ENCODE peak calls at places on chromosome 3, in ten cellular contexts. N is heart left ventricle, D is neural progenitor cell, E is IMR-90, P is fibroblast of mammary gland, Y is Peyer's patch, W is WERI-Rb-1, U is cardiac muscle cell, I is fibroblast of villous mesenchyme, V is fibroblast of the aortic adventitia. C is an unnamed sample.
A peak's percentile ranks its signal among the peaks of the same experiment; 100 is the strongest.

GRCh38 chr3:48068886-48069285 is 52.7 kb upstream of the MAP4 start:
- DNase-seq in D (no peak), P (no peak), E (no peak), W (no peak), V (peak; percentile 30), I (peak; percentile 19), U (no peak), N (no peak), Y (no peak), C (no peak)

GRCh38 chr3:55369491-55369890 is 117.6 kb downstream of the WNT5A start:
- DNase-seq in E (no peak), W (no peak), N (no peak), Y (no peak), D (no peak), I (peak; percentile 69), V (no peak), P (no peak), U (no peak), C (no peak)

GRCh38 chr3:129463094-129463493 is 23.1 kb downstream of the IFT122 start:
- DNase-seq in N (no peak), Y (no peak), P (no peak), V (no peak), I (no peak), D (no peak), E (no peak), W (no peak), U (no peak), C (no peak)

GRCh38 chr3:196214783-196215441 is 1.4 kb upstream of the SLC51A start:
- DNase-seq in I (no peak), D (no peak), P (no peak), E (no peak), V (no peak), N (no peak), W (no peak), Y (peak; percentile 87), U (no peak), C (no peak)

GRCh38 chr3:50924638-50925037 is 249.9 kb downstream of the DOCK3 start:
- DNase-seq in P (no peak), D (no peak), V (no peak), U (no peak), Y (no peak), I (no peak), E (no peak), W (no peak), N (no peak), C (no peak)

GRCh38 chr3:115436767-115437301 is 186.5 kb upstream of the GAP43 start:
- DNase-seq in Y (no peak), W (peak; percentile 16), P (peak; percentile 97), I (peak; percentile 71), V (peak; percentile 96), N (no peak), D (peak; percentile 18), E (peak; percentile 93), U (no peak), C (peak; percentile 96)

GRCh38 chr3:59426851-59427565 is 377.2 kb upstream of the CFAP20DC start:
- DNase-seq in Y (no peak), P (peak; percentile 86), N (no peak), D (no peak), V (peak; percentile 60), E (peak; percentile 86), I (peak; percentile 51), U (no peak), W (no peak), C (peak; percentile 97)

GRCh38 chr3:194224937-194225422 is 89.0 kb downstream of the HES1 start:
- DNase-seq in I (no peak), N (no peak), E (no peak), P (no peak), W (no peak), D (peak; percentile 26), V (no peak), Y (no peak), U (no peak), C (no peak)

GRCh38 chr3:30228302-30228631 is 378.1 kb upstream of the TGFBR2 start:
- DNase-seq in D (no peak), W (no peak), V (no peak), I (no peak), P (no peak), Y (no peak), N (no peak), E (no peak), U (no peak), C (no peak)

GRCh38 chr3:75342425-75342824 is 321.7 kb upstream of the FRG2C start:
- DNase-seq in W (no peak), E (no peak), N (no peak), I (no peak), V (no peak), Y (no peak), U (no peak), P (no peak), D (no peak), C (no peak)

GRCh38 chr3:14440531-14441239 is 38.3 kb downstream of the SLC6A6 start:
- DNase-seq in D (peak; percentile 92), Y (no peak), W (no peak), I (no peak), U (peak; percentile 57), P (no peak), V (no peak), E (peak; percentile 48), N (no peak), C (no peak)

GRCh38 chr3:55686720-55687254 is 199.7 kb upstream of the WNT5A start:
- DNase-seq in N (no peak), I (no peak), V (no peak), E (peak; percentile 92), U (no peak), W (peak; percentile 48), D (no peak), Y (no peak), P (peak; percentile 49), C (peak; percentile 66)

GRCh38 chr3:149764302-149764701 is 12.0 kb upstream of the COMMD2 start:
- DNase-seq in U (no peak), W (no peak), N (no peak), E (no peak), D (no peak), P (no peak), I (no peak), Y (no peak), V (no peak), C (no peak)

GRCh38 chr3:146189519-146190173 is 28.7 kb upstream of the PLOD2 start:
- DNase-seq in V (peak; percentile 77), P (peak; percentile 70), E (peak; percentile 64), U (peak; percentile 68), Y (no peak), W (peak; percentile 45), D (peak; percentile 71), N (peak; percentile 16), I (peak; percentile 63), C (peak; percentile 58)

GRCh38 chr3:121552379-121552778 is 6.6 kb upstream of the POLQ start:
- DNase-seq in N (no peak), P (no peak), V (no peak), E (no peak), Y (no peak), W (no peak), I (peak; percentile 59), D (no peak), U (no peak), C (no peak)

GRCh38 chr3:197125601-197126000 is 96.0 kb upstream of the MELTF start:
- DNase-seq in U (no peak), D (no peak), W (no peak), N (no peak), Y (no peak), P (peak; percentile 71), I (peak; percentile 32), V (peak; percentile 25), E (peak; percentile 53), C (peak; percentile 51)

GRCh38 chr3:117553461-117553860 is 843.9 kb downstream of the TUSC7 start:
- DNase-seq in U (no peak), E (peak; percentile 72), P (peak; percentile 78), I (peak; percentile 28), D (no peak), Y (no peak), W (no peak), V (peak; percentile 43), N (no peak), C (peak; percentile 9)

GRCh38 chr3:52277972-52278509 is 408 bp downstream of the WDR82 start:
- DNase-seq in U (peak; percentile 70), V (peak; percentile 44), P (peak; percentile 30), E (no peak), Y (peak; percentile 78), I (peak; percentile 60), D (peak; percentile 81), N (peak; percentile 75), W (no peak), C (peak; percentile 47)
- TF ChIP-seq CTCF in U (peak; percentile 38), V (peak; percentile 50), P (peak; percentile 36), E (peak; percentile 17), Y (no peak), I (peak; percentile 50), D (peak; percentile 41), N (peak; percentile 49), W (no peak), C (peak; percentile 43)

DNA sequence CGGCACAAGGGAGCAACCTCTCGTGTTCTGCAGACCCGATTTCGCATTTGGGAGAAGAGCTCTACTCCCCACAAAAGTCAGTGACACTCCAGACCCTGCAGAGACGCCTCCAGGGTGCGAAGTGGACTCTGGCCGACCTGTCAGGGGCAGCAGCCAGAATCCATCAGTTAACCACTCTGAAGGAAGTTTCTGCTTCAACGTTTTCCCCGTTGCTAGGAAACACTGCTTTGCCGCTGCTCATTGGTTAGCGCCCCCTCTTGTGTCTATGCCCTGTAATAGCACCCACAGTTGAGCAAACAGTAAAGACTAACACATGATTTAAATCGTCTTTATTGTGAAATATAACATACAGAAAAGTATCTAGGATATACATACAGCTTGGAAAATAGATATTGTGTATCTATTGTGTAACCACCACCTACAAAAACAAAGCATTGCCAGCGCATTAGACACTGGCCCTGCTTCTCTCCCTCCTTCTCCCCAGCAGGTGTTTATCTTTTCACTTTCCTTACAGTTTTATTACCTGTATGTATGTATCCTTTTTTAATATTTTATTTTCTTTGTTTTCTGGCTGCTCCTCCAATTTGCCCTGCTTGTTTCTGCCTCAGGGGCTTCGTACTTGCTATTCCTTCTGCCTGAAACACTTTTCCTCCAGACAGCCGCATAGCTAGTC is 38.9 kb downstream of the TMEM40 start:
- DNase-seq in U (peak; percentile 93), N (peak; percentile 82), P (peak; percentile 78), Y (peak; percentile 88), E (peak; percentile 82), D (peak; percentile 93), I (peak; percentile 89), W (peak; percentile 71), V (peak; percentile 85), C (peak; percentile 81)
- H3K4me3 ChIP-seq in U (no peak overlapping the region), N (peak overlapping the region; percentile 51), P (peak overlapping the region; percentile 37), Y (peak overlapping the region; percentile 27), E (peak overlapping the region; percentile 28), D (no peak overlapping the region), I (peak overlapping the region; percentile 38), W (peak overlapping the region; percentile 27), V (peak overlapping the region; percentile 60), C (peak overlapping the region; percentile 62)

GRCh38 chr3:174355505-174355904 is 503.6 kb upstream of the NAALADL2 start:
- DNase-seq in N (no peak), P (peak; percentile 53), Y (no peak), D (peak; percentile 66), U (no peak), E (peak; percentile 28), W (no peak), V (peak; percentile 31), I (peak; percentile 10), C (peak; percentile 40)
- TF ChIP-seq CTCF in N (peak; percentile 15), P (peak; percentile 46), Y (no peak), D (peak; percentile 70), U (peak; percentile 26), E (no peak), W (peak; percentile 47), V (no peak), I (peak; percentile 24), C (peak; percentile 38)

DNA sequence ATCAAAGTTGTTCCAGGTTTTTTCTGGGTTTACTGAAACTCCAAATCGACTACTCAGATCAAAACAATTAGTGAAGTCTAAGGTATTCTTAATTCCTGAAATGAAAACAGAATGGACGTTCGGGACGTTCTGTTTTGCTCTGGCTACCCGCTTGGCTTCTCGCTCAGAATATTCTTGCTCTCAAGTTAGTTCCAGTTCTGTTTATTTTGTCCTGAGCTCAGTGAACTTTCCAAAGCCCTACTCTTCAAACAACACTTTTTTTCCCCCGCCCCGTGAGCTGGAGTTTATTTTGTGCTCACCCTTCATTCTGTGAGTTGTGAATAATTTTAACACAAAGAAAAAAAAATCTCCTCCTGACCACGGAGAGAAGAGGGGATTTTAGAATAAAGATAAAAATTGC is 72.6 kb downstream of the SAMMSON start:
- DNase-seq in W (no peak), Y (no peak), I (no peak), N (no peak), U (no peak), D (no peak), V (no peak), E (no peak), P (no peak), C (no peak)
- H3K4me3 ChIP-seq in W (no peak overlapping the region), Y (no peak overlapping the region), I (no peak overlapping the region), N (peak overlapping the region; percentile 37), U (peak overlapping the region; percentile 11), D (peak overlapping the region; percentile 33), V (no peak overlapping the region), E (peak overlapping the region; percentile 31), P (no peak overlapping the region), C (no peak overlapping the region)

C was measured in AG10803.